ENCODE peak calls at places on chromosomes 13 and 19, in four cellular contexts. One of them, this sample, is unnamed.

GRCh38 chr13:100541882-100542545 is 46.6 kb downstream of the GGACT start:
- DNase-seq in bronchial epithelial cell: peak; percentile 79
- DNase-seq in activated CD4-positive, alpha-beta T cell treated with anti-CD3 and anti-CD28 coated beads, Interleukin-2, amount 50 U/mL, for 48 hours: no peak
- DNase-seq in fibroblast of the aortic adventitia: no peak
- DNase-seq in this sample: no peak

GRCh38 chr13:44698076-44698475 is 121.9 kb upstream of the TSC22D1 start:
- DNase-seq in bronchial epithelial cell: no peak
- DNase-seq in activated CD4-positive, alpha-beta T cell treated with anti-CD3 and anti-CD28 coated beads, Interleukin-2, amount 50 U/mL, for 48 hours: no peak
- DNase-seq in fibroblast of the aortic adventitia: no peak
- DNase-seq in this sample: no peak

GRCh38 chr13:95643009-95643408 is 1.5 kb downstream of the DZIP1 start:
- DNase-seq in bronchial epithelial cell: no peak
- DNase-seq in activated CD4-positive, alpha-beta T cell treated with anti-CD3 and anti-CD28 coated beads, Interleukin-2, amount 50 U/mL, for 48 hours: no peak
- DNase-seq in fibroblast of the aortic adventitia: no peak
- DNase-seq in this sample: no peak

GRCh38 chr13:38602261-38602660 is 84.6 kb upstream of the FREM2 start:
- DNase-seq in bronchial epithelial cell: peak; percentile 74
- DNase-seq in activated CD4-positive, alpha-beta T cell treated with anti-CD3 and anti-CD28 coated beads, Interleukin-2, amount 50 U/mL, for 48 hours: no peak
- DNase-seq in fibroblast of the aortic adventitia: no peak
- DNase-seq in this sample: no peak

GRCh38 chr13:20911037-20911436 is 8.5 kb upstream of the XPO4 start:
- DNase-seq in bronchial epithelial cell: no peak
- DNase-seq in activated CD4-positive, alpha-beta T cell treated with anti-CD3 and anti-CD28 coated beads, Interleukin-2, amount 50 U/mL, for 48 hours: no peak
- DNase-seq in fibroblast of the aortic adventitia: no peak
- DNase-seq in this sample: no peak

GRCh38 chr19:39498262-39499081 is at the start of gene DLL3:
- DNase-seq in bronchial epithelial cell: no peak
- DNase-seq in activated CD4-positive, alpha-beta T cell treated with anti-CD3 and anti-CD28 coated beads, Interleukin-2, amount 50 U/mL, for 48 hours: no peak
- DNase-seq in fibroblast of the aortic adventitia: peak; percentile 6
- DNase-seq in this sample: no peak

GRCh38 chr13:83498486-83499190 is 383.6 kb downstream of the SLITRK1 start:
- DNase-seq in bronchial epithelial cell: peak; percentile 83
- DNase-seq in activated CD4-positive, alpha-beta T cell treated with anti-CD3 and anti-CD28 coated beads, Interleukin-2, amount 50 U/mL, for 48 hours: no peak
- DNase-seq in fibroblast of the aortic adventitia: peak; percentile 10
- DNase-seq in this sample: no peak

GRCh38 chr13:21164631-21165030 is 11.7 kb downstream of the SKA3 start:
- DNase-seq in bronchial epithelial cell: peak; percentile 65
- DNase-seq in activated CD4-positive, alpha-beta T cell treated with anti-CD3 and anti-CD28 coated beads, Interleukin-2, amount 50 U/mL, for 48 hours: no peak
- DNase-seq in fibroblast of the aortic adventitia: no peak
- DNase-seq in this sample: no peak

GRCh38 chr13:98742961-98743360 is 9.5 kb downstream of the SLC15A1 start:
- DNase-seq in bronchial epithelial cell: no peak
- DNase-seq in activated CD4-positive, alpha-beta T cell treated with anti-CD3 and anti-CD28 coated beads, Interleukin-2, amount 50 U/mL, for 48 hours: no peak
- DNase-seq in fibroblast of the aortic adventitia: no peak
- DNase-seq in this sample: no peak

GRCh38 chr19:3324405-3324856 is 42.0 kb upstream of the NFIC start:
- DNase-seq in bronchial epithelial cell: no peak
- DNase-seq in activated CD4-positive, alpha-beta T cell treated with anti-CD3 and anti-CD28 coated beads, Interleukin-2, amount 50 U/mL, for 48 hours: peak; percentile 92
- DNase-seq in fibroblast of the aortic adventitia: peak; percentile 23
- DNase-seq in this sample: peak; percentile 90

GRCh38 chr13:99608345-99608744 is 107.1 kb downstream of the TM9SF2 start:
- DNase-seq in bronchial epithelial cell: no peak
- DNase-seq in activated CD4-positive, alpha-beta T cell treated with anti-CD3 and anti-CD28 coated beads, Interleukin-2, amount 50 U/mL, for 48 hours: no peak
- DNase-seq in fibroblast of the aortic adventitia: no peak
- DNase-seq in this sample: no peak

GRCh38 chr19:49556412-49557398 is 23.7 kb downstream of the NOSIP start:
- DNase-seq in bronchial epithelial cell: no peak
- DNase-seq in activated CD4-positive, alpha-beta T cell treated with anti-CD3 and anti-CD28 coated beads, Interleukin-2, amount 50 U/mL, for 48 hours: no peak
- DNase-seq in fibroblast of the aortic adventitia: no peak
- DNase-seq in this sample: peak; percentile 52

GRCh38 chr13:76570485-76570884 is 315.7 kb downstream of the KCTD12 start:
- DNase-seq in bronchial epithelial cell: no peak
- DNase-seq in activated CD4-positive, alpha-beta T cell treated with anti-CD3 and anti-CD28 coated beads, Interleukin-2, amount 50 U/mL, for 48 hours: no peak
- DNase-seq in fibroblast of the aortic adventitia: no peak
- DNase-seq in this sample: no peak

GRCh38 chr13:65472336-65472735 is 1757.8 kb downstream of the PCDH9 start:
- DNase-seq in bronchial epithelial cell: no peak
- DNase-seq in activated CD4-positive, alpha-beta T cell treated with anti-CD3 and anti-CD28 coated beads, Interleukin-2, amount 50 U/mL, for 48 hours: no peak
- DNase-seq in fibroblast of the aortic adventitia: no peak
- DNase-seq in this sample: no peak

GRCh38 chr19:49570138-49570856 is 10.1 kb downstream of the NOSIP start:
- DNase-seq in bronchial epithelial cell: peak; percentile 74
- DNase-seq in activated CD4-positive, alpha-beta T cell treated with anti-CD3 and anti-CD28 coated beads, Interleukin-2, amount 50 U/mL, for 48 hours: no peak
- DNase-seq in fibroblast of the aortic adventitia: peak; percentile 92
- DNase-seq in this sample: peak; percentile 59

GRCh38 chr19:18790566-18791314 is at the start of gene COMP:
- DNase-seq in bronchial epithelial cell: no peak
- DNase-seq in activated CD4-positive, alpha-beta T cell treated with anti-CD3 and anti-CD28 coated beads, Interleukin-2, amount 50 U/mL, for 48 hours: no peak
- DNase-seq in fibroblast of the aortic adventitia: no peak
- DNase-seq in this sample: no peak

GRCh38 chr19:14629557-14629956 is 45.1 kb downstream of the ADGRE3 start:
- DNase-seq in bronchial epithelial cell: peak; percentile 12
- DNase-seq in activated CD4-positive, alpha-beta T cell treated with anti-CD3 and anti-CD28 coated beads, Interleukin-2, amount 50 U/mL, for 48 hours: no peak
- DNase-seq in fibroblast of the aortic adventitia: no peak
- DNase-seq in this sample: no peak

GRCh38 chr13:39503048-39503447 is 99.9 kb downstream of the LHFPL6 start:
- DNase-seq in bronchial epithelial cell: no peak
- DNase-seq in activated CD4-positive, alpha-beta T cell treated with anti-CD3 and anti-CD28 coated beads, Interleukin-2, amount 50 U/mL, for 48 hours: no peak
- DNase-seq in fibroblast of the aortic adventitia: no peak
- DNase-seq in this sample: no peak

GRCh38 chr13:104111031-104111430 is 1044.8 kb upstream of the SLC10A2 start:
- DNase-seq in bronchial epithelial cell: no peak
- DNase-seq in activated CD4-positive, alpha-beta T cell treated with anti-CD3 and anti-CD28 coated beads, Interleukin-2, amount 50 U/mL, for 48 hours: no peak
- DNase-seq in fibroblast of the aortic adventitia: no peak
- DNase-seq in this sample: no peak

GRCh38 chr13:106941779-106942178 is 373.8 kb upstream of the ARGLU1 start:
- DNase-seq in bronchial epithelial cell: no peak
- DNase-seq in activated CD4-positive, alpha-beta T cell treated with anti-CD3 and anti-CD28 coated beads, Interleukin-2, amount 50 U/mL, for 48 hours: no peak
- DNase-seq in fibroblast of the aortic adventitia: no peak
- DNase-seq in this sample: no peak

This sample was measured in activated naive CD8-positive, alpha-beta T cell treated with anti-CD3 and anti-CD28 coated beads, Interleukin-2, amount 50 U/mL, for 24 hours.